ENCODE peak calls at places on chromosome 7, in five cellular contexts. N is transverse colon, R is sigmoid colon, F is cardiac muscle cell, M is prostate gland. H is an unnamed sample. For H3K4me1, the result is how much of the 10 kb centered on the place peaks cover.

GRCh38 chr7:143504937-143505297 is 27.2 kb downstream of the TAS2R41 start:
- DNase-seq in N (no peak), R (no peak), F (peak), M (no peak), H (no peak)

GRCh38 chr7:101673951-101674350 is 44.9 kb upstream of the MYL10 start:
- DNase-seq in N (no peak), R (no peak), F (no peak), M (no peak), H (no peak)

GRCh38 chr7:71657386-71657785 is 525.4 kb downstream of the GALNT17 start:
- DNase-seq in N (no peak), R (no peak), F (no peak), M (no peak), H (no peak)

GRCh38 chr7:84076219-84076618 is 118.4 kb downstream of the SEMA3A start:
- DNase-seq in N (no peak), R (no peak), F (no peak), M (no peak), H (no peak)

GRCh38 chr7:2626498-2627117 is 5.2 kb upstream of the TTYH3 start:
- DNase-seq in N (no peak), R (peak), F (peak), M (no peak), H (no peak)

GRCh38 chr7:41245916-41246315 is 457.0 kb downstream of the INHBA start:
- DNase-seq in N (no peak), R (no peak), F (no peak), M (no peak), H (no peak)

GRCh38 chr7:100825760-100826545 is 1.4 kb downstream of the EPHB4 start:
- DNase-seq in N (no peak), R (no peak), F (peak), M (no peak), H (no peak)

GRCh38 chr7:129163875-129164544 is 19.5 kb downstream of the TSPAN33 start:
- DNase-seq in N (no peak), R (no peak), F (peak), M (no peak), H (no peak)

GRCh38 chr7:94823952-94824351 is 83.4 kb upstream of the PPP1R9A start:
- DNase-seq in N (no peak), R (no peak), F (peak), M (no peak), H (no peak)

GRCh38 chr7:152117356-152117755 is 91.9 kb downstream of the GALNT11 start:
- DNase-seq in N (no peak), R (no peak), F (no peak), M (no peak), H (no peak)

GRCh38 chr7:156019776-156020565 is 207.7 kb upstream of the SHH start:
- DNase-seq in N (no peak), R (no peak), F (no peak), M (no peak), H (no peak)

GRCh38 chr7:153858335-153858734 is 193.9 kb upstream of the DPP6 start:
- DNase-seq in N (no peak), R (peak), F (no peak), M (no peak), H (peak)

GRCh38 chr7:143882611-143883078 is 19.3 kb downstream of the TCAF1 start:
- DNase-seq in N (peak), R (peak), F (peak), M (peak), H (peak)

GRCh38 chr7:125061776-125062397 is 132.3 kb upstream of the POT1 start:
- DNase-seq in N (no peak), R (no peak), F (peak), M (no peak), H (no peak)

GRCh38 chr7:85770332-85770731 is 583.5 kb upstream of the SEMA3D start:
- DNase-seq in N (no peak), R (no peak), F (no peak), M (no peak), H (no peak)

GRCh38 chr7:26990268-26990667 is 105.5 kb downstream of the HOXA1 start:
- DNase-seq in N (no peak), R (no peak), F (no peak), M (no peak), H (no peak)

GRCh38 chr7:107660381-107661080 is at the start of gene SLC26A4:
- DNase-seq in N (no peak), R (no peak), F (peak), M (no peak), H (peak)

GRCh38 chr7:47503283-47503682 is 78.6 kb downstream of the TNS3 start:
- DNase-seq in N (no peak), R (no peak), F (peak), M (no peak), H (peak)

GRCh38 chr7:37352974-37353948 is 95.4 kb downstream of the ELMO1 start:
- DNase-seq in N (peak), R (no peak), F (no peak), M (no peak), H (no peak)

GRCh38 chr7:66504131-66504530 is 124.5 kb upstream of the KCTD7 start:
- DNase-seq in N (no peak), R (peak), F (no peak), M (no peak), H (no peak)

GRCh38 chr7:4189151-4189570 is 492.9 kb upstream of the FOXK1 start:
- DNase-seq in N (peak), R (peak), F (no peak), M (peak), H (peak)

GRCh38 chr7:138359891-138360582 is 100.0 kb upstream of the TRIM24 start:
- DNase-seq in N (no peak), R (no peak), F (no peak), M (no peak), H (peak)

GRCh38 chr7:116249969-116250553 is 39.7 kb downstream of the TES start:
- DNase-seq in N (no peak), R (no peak), F (peak), M (no peak), H (no peak)

GRCh38 chr7:116246357-116246756 is 36.0 kb downstream of the TES start:
- DNase-seq in N (no peak), R (no peak), F (no peak), M (no peak), H (no peak)

GRCh38 chr7:116257156-116257555 is 46.8 kb downstream of the TES start:
- DNase-seq in N (no peak), R (no peak), F (no peak), M (no peak), H (peak)

GRCh38 chr7:116251675-116252074 is 41.3 kb downstream of the TES start:
- DNase-seq in N (no peak), R (no peak), F (no peak), M (no peak), H (no peak)

GRCh38 chr7:116252249-116252648 is 41.9 kb downstream of the TES start:
- DNase-seq in N (no peak), R (no peak), F (no peak), M (no peak), H (no peak)
- H3K27ac ChIP-seq in N (no peak), R (peak), F (no peak), M (no peak), H (no peak)

GRCh38 chr7:18165176-18165575 is 137.5 kb upstream of the PRPS1L1 start:
- DNase-seq in N (no peak), R (no peak), F (peak), M (no peak), H (no peak)

GRCh38 chr7:18167815-18168214 is 140.2 kb upstream of the PRPS1L1 start:
- DNase-seq in N (no peak), R (no peak), F (peak), M (no peak), H (no peak)

GRCh38 chr7:18162653-18163052 is 135.0 kb upstream of the PRPS1L1 start:
- DNase-seq in N (no peak), R (no peak), F (no peak), M (no peak), H (no peak)

GRCh38 chr7:18163091-18163490 is 135.4 kb upstream of the PRPS1L1 start:
- DNase-seq in N (no peak), R (no peak), F (peak), M (no peak), H (no peak)

GRCh38 chr7:18166002-18166401 is 138.4 kb upstream of the PRPS1L1 start:
- DNase-seq in N (no peak), R (no peak), F (peak), M (no peak), H (no peak)
- H3K4me3 ChIP-seq in N (no peak), R (no peak), F (no peak), M (no peak), H (no peak)

DNA sequence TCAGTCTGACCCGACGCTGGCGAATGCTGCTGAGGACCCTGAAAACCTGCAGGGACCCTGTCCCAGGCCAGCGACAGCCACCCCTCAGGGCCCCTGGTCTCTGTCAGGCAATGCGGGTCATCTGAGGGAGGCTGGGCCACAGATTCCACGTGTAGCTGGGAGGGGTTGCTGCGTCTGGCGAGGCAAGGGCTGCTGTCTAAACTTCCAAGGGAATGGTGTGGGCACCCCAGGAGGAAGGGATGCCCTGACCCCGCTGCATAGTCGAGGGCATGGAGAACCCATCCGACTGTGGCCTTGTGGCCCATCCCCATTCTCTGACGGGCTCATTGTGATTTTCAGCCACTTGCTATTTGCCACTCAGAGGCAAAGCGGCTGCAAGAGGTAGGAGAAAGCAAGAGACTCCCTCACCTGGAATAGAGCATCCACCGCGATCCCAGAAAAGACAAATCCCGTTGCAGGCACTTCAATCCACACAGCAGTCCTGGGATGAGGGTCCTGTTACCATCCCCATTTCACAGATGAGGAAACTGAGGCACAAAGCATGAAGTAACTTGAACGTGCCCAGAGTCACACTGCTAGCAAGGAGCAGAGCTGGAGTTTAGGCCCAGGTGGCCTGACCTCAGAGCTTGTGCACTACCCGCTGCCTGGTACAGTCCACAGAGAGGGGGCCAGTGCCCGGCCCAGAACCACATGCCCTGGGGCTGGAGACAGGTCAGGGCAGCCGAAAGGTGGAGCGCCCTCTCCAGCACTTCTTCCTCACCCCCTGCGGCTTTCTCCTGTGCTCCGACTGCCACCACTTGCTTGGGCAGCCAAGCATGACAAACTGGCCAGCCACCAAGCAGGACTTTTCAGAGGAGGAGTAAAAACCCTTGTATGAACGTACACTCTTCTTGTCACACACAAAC is 163.8 kb upstream of the KLF14 start:
- DNase-seq in N (no peak), R (no peak), F (no peak), M (no peak), H (peak)
- H3K4me1 ChIP-seq in N (half or more), R (half or more), F (under half), M (under half), H (half or more)

GRCh38 chr7:50329775-50330174 is 25.3 kb downstream of the IKZF1 start:
- DNase-seq in N (peak), R (no peak), F (no peak), M (no peak), H (no peak)

GRCh38 chr7:50327443-50327842 is 22.9 kb downstream of the IKZF1 start:
- DNase-seq in N (no peak), R (no peak), F (no peak), M (no peak), H (no peak)

GRCh38 chr7:50321678-50322077 is 17.2 kb downstream of the IKZF1 start:
- DNase-seq in N (no peak), R (no peak), F (no peak), M (no peak), H (no peak)

DNA sequence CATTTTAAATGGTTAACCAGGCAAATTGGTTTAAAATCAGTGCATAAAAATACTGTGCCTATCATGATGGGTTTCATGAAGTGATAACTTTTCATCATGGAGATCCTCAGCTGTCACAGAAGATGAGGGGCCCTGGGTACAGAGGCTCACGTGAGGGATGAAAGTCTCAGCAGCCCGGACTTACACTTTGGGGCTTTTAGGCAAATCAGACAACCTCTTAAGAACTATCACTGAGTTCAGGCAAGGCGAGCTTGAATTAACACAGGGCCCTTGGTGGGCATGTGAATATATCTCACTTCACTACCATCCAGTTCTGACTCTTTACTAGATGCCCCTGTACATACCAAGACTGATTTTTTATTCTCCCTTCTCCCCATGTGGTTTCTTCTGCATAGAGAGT is 19.6 kb downstream of the IKZF1 start:
- DNase-seq in N (no peak), R (no peak), F (no peak), M (no peak), H (no peak)
- H3K27ac ChIP-seq in N (no peak), R (no peak), F (no peak), M (no peak), H (no peak)

DNA sequence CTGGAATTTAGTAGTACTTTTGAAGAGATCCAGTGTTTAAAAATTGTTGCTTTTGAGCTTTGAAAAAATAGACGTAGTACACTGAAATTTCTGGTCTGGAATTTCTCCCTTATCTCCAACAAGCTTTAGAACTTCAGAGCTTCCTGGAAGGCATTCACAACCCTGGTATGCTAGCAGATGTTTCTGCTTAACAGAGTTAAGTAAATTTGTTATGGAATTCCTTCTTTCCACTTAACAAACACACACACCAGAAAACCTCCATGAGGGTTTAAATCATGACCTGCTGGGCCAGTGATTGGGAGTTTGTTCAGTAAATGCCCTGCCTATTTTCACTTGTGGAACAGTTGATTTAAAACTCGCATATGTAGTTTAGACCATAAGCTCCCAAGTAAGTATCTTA is 13.7 kb downstream of the ASB15 start:
- DNase-seq in N (no peak), R (no peak), F (peak), M (no peak), H (no peak)
- H3K4me3 ChIP-seq in N (no peak), R (no peak), F (no peak), M (no peak), H (no peak)

DNA sequence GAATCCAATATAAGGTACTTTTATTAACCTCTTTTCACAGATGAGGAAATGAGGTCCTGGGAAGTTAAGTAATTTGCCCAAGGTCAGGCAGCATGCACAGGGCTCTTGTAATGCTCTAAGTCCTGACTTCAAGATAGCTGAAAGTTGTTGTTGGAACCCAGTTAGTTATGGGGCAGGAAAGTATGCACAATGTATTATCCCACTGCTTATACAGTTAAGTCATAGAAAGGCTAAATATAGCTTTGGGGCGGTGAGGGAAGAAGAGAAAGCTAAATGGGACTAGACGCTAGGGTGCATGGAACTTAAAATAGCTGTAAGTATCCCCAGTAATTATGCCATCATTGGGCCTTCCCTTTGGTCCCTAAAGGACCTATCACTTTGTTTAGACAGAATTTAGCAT is 9.2 kb downstream of the GLCCI1 start:
- DNase-seq in N (no peak), R (no peak), F (no peak), M (no peak), H (no peak)
- H3K4me1 ChIP-seq in N (under half), R (under half), F (under half), M (under half), H (under half)

DNA sequence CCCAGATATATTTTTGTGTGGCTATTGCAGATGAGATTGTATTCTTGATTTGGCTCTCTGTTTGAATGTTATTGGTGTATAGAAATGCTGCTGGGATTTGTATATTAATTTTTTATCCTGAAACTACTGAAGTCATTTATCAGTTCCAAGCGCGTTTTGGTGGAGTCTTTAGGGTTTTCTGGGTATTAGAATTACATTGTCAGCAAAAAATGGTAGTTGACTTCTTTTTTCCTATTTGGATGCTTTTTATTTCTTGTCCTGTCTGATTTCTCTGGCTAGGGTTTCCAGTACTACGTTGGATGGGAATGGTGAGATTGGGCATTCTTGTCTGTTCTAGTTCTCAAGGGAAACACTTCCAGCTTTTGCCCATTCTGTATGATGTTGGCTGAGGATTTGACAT is 415.5 kb upstream of the CHRM2 start:
- DNase-seq in N (no peak), R (no peak), F (no peak), M (no peak), H (no peak)
- H3K27ac ChIP-seq in N (no peak), R (no peak), F (no peak), M (no peak), H (no peak)

DNA sequence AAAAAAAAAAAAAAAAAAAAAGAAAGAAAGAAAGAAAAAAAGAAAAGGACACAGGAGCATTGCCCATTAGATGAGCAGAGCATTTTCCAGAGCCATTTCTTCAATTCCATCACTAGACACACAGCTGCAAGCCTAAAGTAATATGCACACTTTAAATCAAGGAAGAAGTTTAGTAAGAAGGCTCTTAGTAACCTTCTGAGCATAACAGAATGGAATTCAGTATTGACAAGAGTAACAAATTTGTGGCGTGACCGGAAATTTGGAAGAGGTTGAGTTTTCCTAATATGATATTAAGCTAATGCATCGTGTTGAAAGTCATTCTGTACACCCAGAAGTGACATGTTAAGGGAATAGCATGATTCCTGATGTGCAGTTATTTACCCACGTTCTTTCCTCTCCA is 35.3 kb downstream of the SMURF1 start:
- DNase-seq in N (no peak), R (no peak), F (no peak), M (no peak), H (no peak)
- H3K4me3 ChIP-seq in N (no peak), R (no peak), F (no peak), M (no peak), H (no peak)

DNA sequence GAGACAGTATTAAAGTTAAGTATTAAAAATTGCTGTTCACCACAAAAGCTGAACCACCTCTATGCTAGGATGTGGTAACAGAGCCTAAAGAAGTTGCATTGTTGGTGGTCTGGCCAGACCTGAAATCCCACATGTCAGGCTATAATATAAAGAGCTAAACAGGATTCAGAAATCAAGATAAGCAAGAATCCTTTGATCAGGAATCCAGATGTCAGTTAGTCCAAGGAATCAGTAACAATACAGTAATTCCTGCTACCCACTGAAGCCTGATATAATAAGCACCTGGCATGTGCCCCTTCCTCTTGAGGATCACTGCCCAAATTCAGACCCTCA is 48.9 kb downstream of the ZNF277 start:
- DNase-seq in N (no peak), R (no peak), F (no peak), M (no peak), H (no peak)
- H3K4me1 ChIP-seq in N (under half), R (under half), F (under half), M (under half), H (under half)

H was measured in thyroid gland.